ENCODE peak calls at places on chromosomes 13 and 19, in four cellular contexts. O, Z, Y and D are unnamed samples.

GRCh38 chr13:74134777-74135305 is 637 bp upstream of the KLF12 start:
- DNase-seq in O (peak; percentile 33), Z (peak; percentile 33), Y (no peak), D (no peak)

GRCh38 chr19:13959962-13960862 is 7.9 kb downstream of the DCAF15 start:
- DNase-seq in O (no peak), Z (no peak), Y (no peak), D (no peak)

GRCh38 chr13:51004918-51005460 is 95.4 kb downstream of the RNASEH2B start:
- DNase-seq in O (no peak), Z (no peak), Y (no peak), D (no peak)

GRCh38 chr13:74886496-74886895 is 595.5 kb downstream of the TBC1D4 start:
- DNase-seq in O (no peak), Z (peak; percentile 43), Y (peak; percentile 27), D (peak; percentile 53)

GRCh38 chr13:100633461-100633860 is 41.1 kb downstream of the TMTC4 start:
- DNase-seq in O (peak; percentile 27), Z (peak; percentile 70), Y (peak; percentile 94), D (peak; percentile 93)

GRCh38 chr13:46296465-46296822 is 84.7 kb downstream of the LRRC63 start:
- DNase-seq in O (no peak), Z (no peak), Y (no peak), D (no peak)

GRCh38 chr13:99845136-99845874 is 126.3 kb downstream of the ZIC5 start:
- DNase-seq in O (no peak), Z (no peak), Y (no peak), D (no peak)

GRCh38 chr13:112861876-112862615 is 107.0 kb upstream of the MCF2L start:
- DNase-seq in O (no peak), Z (no peak), Y (no peak), D (no peak)

GRCh38 chr13:76991432-76991795 is 467 bp upstream of the CLN5 start:
- DNase-seq in O (no peak), Z (no peak), Y (no peak), D (no peak)

GRCh38 chr19:37817180-37817911 is 38.0 kb upstream of the ZNF573 start:
- DNase-seq in O (peak; percentile 34), Z (peak; percentile 27), Y (peak; percentile 14), D (peak; percentile 50)

GRCh38 chr13:95924389-95924994 is 128.7 kb downstream of the UGGT2 start:
- DNase-seq in O (peak; percentile 82), Z (peak; percentile 87), Y (peak; percentile 80), D (peak; percentile 77)

GRCh38 chr19:33279430-33280350 is 22.6 kb downstream of the CEBPA start:
- DNase-seq in O (no peak), Z (no peak), Y (no peak), D (no peak)

GRCh38 chr13:33287142-33287882 is 1.8 kb upstream of the STARD13 start:
- DNase-seq in O (no peak), Z (no peak), Y (no peak), D (no peak)

GRCh38 chr13:113860579-113861432 is 3.1 kb downstream of the GAS6 start:
- DNase-seq in O (no peak), Z (peak; percentile 48), Y (peak; percentile 39), D (no peak)

GRCh38 chr13:96091164-96091931 is 1.4 kb downstream of the HS6ST3 start:
- DNase-seq in O (no peak), Z (peak; percentile 1), Y (peak; percentile 25), D (no peak)

GRCh38 chr13:94548382-94549240 is 47.3 kb downstream of the TGDS start:
- DNase-seq in O (no peak), Z (peak; percentile 51), Y (peak; percentile 58), D (peak; percentile 39)

GRCh38 chr13:51559916-51560315 is 24.3 kb upstream of the WDFY2 start:
- DNase-seq in O (no peak), Z (no peak), Y (no peak), D (no peak)

GRCh38 chr13:113216165-113217056 is 7.0 kb downstream of the CUL4A start:
- DNase-seq in O (peak; percentile 52), Z (peak; percentile 71), Y (peak; percentile 73), D (peak; percentile 81)

GRCh38 chr13:91882918-91883317 is 484.5 kb downstream of the GPC5 start:
- DNase-seq in O (no peak), Z (no peak), Y (no peak), D (no peak)

GRCh38 chr13:68190826-68191225 is 960.7 kb upstream of the PCDH9 start:
- DNase-seq in O (peak; percentile 63), Z (peak; percentile 5), Y (peak; percentile 2), D (peak; percentile 37)

GRCh38 chr13:19644947-19645439 is 11.5 kb downstream of the MPHOSPH8 start:
- DNase-seq in O (no peak), Z (no peak), Y (no peak), D (no peak)

GRCh38 chr19:623974-624373 is 9.4 kb downstream of the POLRMT start:
- DNase-seq in O (peak; percentile 99), Z (peak; percentile 69), Y (peak; percentile 24), D (peak; percentile 86)

GRCh38 chr19:12939292-12939606 is 840 bp downstream of the CALR start:
- DNase-seq in O (peak; percentile 57), Z (peak; percentile 56), Y (peak; percentile 56), D (peak; percentile 76)

DNA sequence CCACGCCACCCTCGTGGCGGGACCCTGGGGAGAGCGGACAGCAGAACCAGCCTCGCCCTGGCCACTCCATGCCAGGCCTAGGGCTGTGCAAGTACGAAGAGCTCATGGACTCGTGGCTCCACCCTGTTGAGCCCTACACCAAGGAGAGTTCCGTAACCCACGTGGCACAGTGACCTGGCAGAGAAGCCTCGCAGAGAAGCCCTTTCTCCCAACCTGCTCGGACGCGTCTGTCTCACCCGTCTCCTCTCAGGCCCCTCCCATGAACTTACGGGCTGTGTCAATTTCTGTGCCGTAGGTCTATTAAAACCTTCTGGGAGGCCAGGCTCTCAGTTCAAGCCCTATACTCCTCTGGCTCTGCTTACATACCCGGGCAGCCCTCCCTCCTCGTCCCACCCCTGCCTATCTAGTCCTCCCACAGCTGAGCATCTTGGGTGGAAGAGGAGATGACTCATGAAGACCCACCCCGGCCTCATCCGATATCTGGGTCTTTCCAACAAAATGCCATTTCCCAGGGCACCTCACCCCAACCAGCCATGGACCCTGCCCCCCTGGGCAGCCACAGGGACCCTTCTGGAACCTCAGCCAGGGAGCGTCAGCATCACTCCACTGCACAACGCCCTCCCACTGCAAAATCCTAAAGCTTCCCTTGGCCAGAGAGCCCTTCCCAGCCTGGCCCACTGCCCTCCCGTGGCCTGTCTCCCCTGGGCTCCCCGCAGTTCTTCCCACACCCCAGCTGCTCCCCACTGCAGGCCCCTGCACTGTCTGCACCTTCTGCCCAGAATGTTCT is 2.4 kb downstream of the UBXN6 start:
- DNase-seq in O (peak; percentile 39), Z (peak; percentile 87), Y (peak; percentile 82), D (peak; percentile 95)
- H3K4me3 ChIP-seq in O (peak overlapping the region; percentile 90), Z (peak overlapping the region; percentile 78), Y (peak overlapping the region; percentile 94), D (peak overlapping the region; percentile 87)

DNA sequence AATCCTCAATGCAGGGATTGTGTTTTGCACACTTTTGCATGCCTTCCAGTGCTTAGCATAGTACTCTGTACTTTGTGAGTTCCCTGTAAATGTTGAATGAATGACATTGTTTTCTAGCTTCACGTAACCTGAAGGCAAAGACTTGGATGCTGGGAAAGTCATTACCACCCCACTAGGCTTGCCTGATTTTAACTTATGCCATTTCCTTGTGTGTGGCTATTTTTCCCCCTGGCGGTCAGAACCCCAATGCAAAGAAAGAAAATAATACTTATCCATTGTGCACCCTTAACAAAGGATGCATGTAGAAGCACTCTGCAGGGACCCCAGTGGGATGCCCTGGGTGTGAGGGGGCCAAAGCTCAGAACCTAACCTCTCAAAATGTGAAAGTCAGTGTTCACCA is 1.2 kb upstream of the ENOX1 start:
- DNase-seq in O (peak; percentile 65), Z (peak; percentile 65), Y (peak; percentile 70), D (peak; percentile 75)
- TF ChIP-seq CTCF in O (peak; percentile 73), Z (peak; percentile 66), Y (peak; percentile 58), D (peak; percentile 69)

GRCh38 chr13:31350560-31350959 is 150.8 kb downstream of the B3GLCT start:
- DNase-seq in O (no peak), Z (no peak), Y (no peak), D (no peak)
- H3K4me3 ChIP-seq in O (no peak overlapping the region), Z (no peak overlapping the region), Y (no peak overlapping the region), D (no peak overlapping the region)

GRCh38 chr13:48542581-48543341 is 9.9 kb upstream of the RCBTB2 start:
- DNase-seq in O (peak; percentile 9), Z (peak; percentile 63), Y (no peak), D (peak; percentile 20)
- TF ChIP-seq CTCF in O (peak; percentile 39), Z (peak; percentile 5), Y (no peak), D (no peak)